ENCODE peak calls at places on chromosomes 5 and 9, in five cellular contexts. One of them, this sample, is unnamed.

GRCh38 chr5:75052461-75053285 is at the start of gene GCNT4:
- DNase-seq in pancreas: peak; percentile 44
- DNase-seq in neural crest cell: peak; percentile 48
- DNase-seq in heart right ventricle: peak; percentile 48
- DNase-seq in MCF 10A: peak; percentile 53
- DNase-seq in this sample: peak; percentile 28

GRCh38 chr9:36748322-36748899 is 175.7 kb downstream of the MELK start:
- DNase-seq in pancreas: no peak
- DNase-seq in neural crest cell: peak; percentile 70
- DNase-seq in heart right ventricle: peak; percentile 29
- DNase-seq in MCF 10A: peak; percentile 54
- DNase-seq in this sample: peak; percentile 37

GRCh38 chr9:127033784-127034183 is 88.7 kb downstream of the ANGPTL2 start:
- DNase-seq in pancreas: no peak
- DNase-seq in neural crest cell: no peak
- DNase-seq in heart right ventricle: no peak
- DNase-seq in MCF 10A: no peak
- DNase-seq in this sample: peak; percentile 10

GRCh38 chr9:74777136-74777879 is 110.4 kb downstream of the TRPM6 start:
- DNase-seq in pancreas: peak; percentile 16
- DNase-seq in neural crest cell: peak; percentile 73
- DNase-seq in heart right ventricle: peak; percentile 48
- DNase-seq in MCF 10A: peak; percentile 69
- DNase-seq in this sample: peak; percentile 54

GRCh38 chr5:56429110-56429561 is 196.0 kb upstream of the ANKRD55 start:
- DNase-seq in pancreas: no peak
- DNase-seq in neural crest cell: no peak
- DNase-seq in heart right ventricle: peak; percentile 50
- DNase-seq in MCF 10A: no peak
- DNase-seq in this sample: no peak

GRCh38 chr9:105881654-105882349 is 187.5 kb downstream of the TMEM38B start:
- DNase-seq in pancreas: peak; percentile 11
- DNase-seq in neural crest cell: peak; percentile 72
- DNase-seq in heart right ventricle: peak; percentile 44
- DNase-seq in MCF 10A: peak; percentile 74
- DNase-seq in this sample: peak; percentile 11

GRCh38 chr5:1763548-1763911 is 36.1 kb downstream of the MRPL36 start:
- DNase-seq in pancreas: peak; percentile 27
- DNase-seq in neural crest cell: peak; percentile 53
- DNase-seq in heart right ventricle: peak; percentile 35
- DNase-seq in MCF 10A: peak; percentile 71
- DNase-seq in this sample: peak; percentile 67

GRCh38 chr5:42689391-42689790 is 67.2 kb upstream of the CCDC152 start:
- DNase-seq in pancreas: no peak
- DNase-seq in neural crest cell: no peak
- DNase-seq in heart right ventricle: no peak
- DNase-seq in MCF 10A: peak; percentile 20
- DNase-seq in this sample: no peak

GRCh38 chr9:137975936-137976565 is 98.5 kb downstream of the CACNA1B start:
- DNase-seq in pancreas: no peak
- DNase-seq in neural crest cell: no peak
- DNase-seq in heart right ventricle: no peak
- DNase-seq in MCF 10A: no peak
- DNase-seq in this sample: no peak

GRCh38 chr5:72378636-72379289 is 58.6 kb downstream of the PTCD2 start:
- DNase-seq in pancreas: no peak
- DNase-seq in neural crest cell: no peak
- DNase-seq in heart right ventricle: no peak
- DNase-seq in MCF 10A: peak; percentile 98
- DNase-seq in this sample: peak; percentile 81

GRCh38 chr5:164009628-164010027 is 504.2 kb downstream of the MAT2B start:
- DNase-seq in pancreas: no peak
- DNase-seq in neural crest cell: no peak
- DNase-seq in heart right ventricle: no peak
- DNase-seq in MCF 10A: no peak
- DNase-seq in this sample: no peak

GRCh38 chr5:35736280-35736679 is 118.6 kb downstream of the SPEF2 start:
- DNase-seq in pancreas: no peak
- DNase-seq in neural crest cell: no peak
- DNase-seq in heart right ventricle: no peak
- DNase-seq in MCF 10A: no peak
- DNase-seq in this sample: no peak

GRCh38 chr9:20941177-20941690 is 90.2 kb downstream of the HACD4 start:
- DNase-seq in pancreas: peak; percentile 29
- DNase-seq in neural crest cell: peak; percentile 39
- DNase-seq in heart right ventricle: peak; percentile 13
- DNase-seq in MCF 10A: peak; percentile 61
- DNase-seq in this sample: peak; percentile 54

GRCh38 chr5:84724683-84725082 is 340.0 kb upstream of the EDIL3 start:
- DNase-seq in pancreas: no peak
- DNase-seq in neural crest cell: no peak
- DNase-seq in heart right ventricle: no peak
- DNase-seq in MCF 10A: peak; percentile 35
- DNase-seq in this sample: no peak

GRCh38 chr5:113474100-113474700 is 14.1 kb downstream of the MCC start:
- DNase-seq in pancreas: no peak
- DNase-seq in neural crest cell: no peak
- DNase-seq in heart right ventricle: no peak
- DNase-seq in MCF 10A: no peak
- DNase-seq in this sample: no peak

GRCh38 chr5:149002053-149002452 is 60.8 kb downstream of the SH3TC2 start:
- DNase-seq in pancreas: peak; percentile 6
- DNase-seq in neural crest cell: no peak
- DNase-seq in heart right ventricle: no peak
- DNase-seq in MCF 10A: peak; percentile 94
- DNase-seq in this sample: peak; percentile 98

GRCh38 chr5:167030500-167031120 is 1260.8 kb upstream of the WWC1 start:
- DNase-seq in pancreas: no peak
- DNase-seq in neural crest cell: peak; percentile 14
- DNase-seq in heart right ventricle: no peak
- DNase-seq in MCF 10A: peak; percentile 55
- DNase-seq in this sample: no peak

GRCh38 chr5:169064093-169064492 is 236.8 kb downstream of the SLIT3 start:
- DNase-seq in pancreas: no peak
- DNase-seq in neural crest cell: no peak
- DNase-seq in heart right ventricle: no peak
- DNase-seq in MCF 10A: no peak
- DNase-seq in this sample: no peak

GRCh38 chr9:126704157-126704941 is 90.6 kb downstream of the LMX1B start:
- DNase-seq in pancreas: no peak
- DNase-seq in neural crest cell: no peak
- DNase-seq in heart right ventricle: no peak
- DNase-seq in MCF 10A: peak; percentile 79
- DNase-seq in this sample: peak; percentile 45

GRCh38 chr5:138606378-138606777 is 31.2 kb upstream of the HSPA9 start:
- DNase-seq in pancreas: no peak
- DNase-seq in neural crest cell: peak; percentile 32
- DNase-seq in heart right ventricle: no peak
- DNase-seq in MCF 10A: no peak
- DNase-seq in this sample: no peak

GRCh38 chr5:138610468-138611294 is 35.5 kb upstream of the HSPA9 start:
- DNase-seq in pancreas: no peak
- DNase-seq in neural crest cell: peak; percentile 25
- DNase-seq in heart right ventricle: no peak
- DNase-seq in MCF 10A: no peak
- DNase-seq in this sample: no peak

GRCh38 chr5:138616508-138616907 is 41.3 kb upstream of the HSPA9 start:
- DNase-seq in pancreas: no peak
- DNase-seq in neural crest cell: no peak
- DNase-seq in heart right ventricle: no peak
- DNase-seq in MCF 10A: no peak
- DNase-seq in this sample: no peak

GRCh38 chr5:138615461-138615860 is 40.3 kb upstream of the HSPA9 start:
- DNase-seq in pancreas: no peak
- DNase-seq in neural crest cell: no peak
- DNase-seq in heart right ventricle: no peak
- DNase-seq in MCF 10A: no peak
- DNase-seq in this sample: no peak

DNA sequence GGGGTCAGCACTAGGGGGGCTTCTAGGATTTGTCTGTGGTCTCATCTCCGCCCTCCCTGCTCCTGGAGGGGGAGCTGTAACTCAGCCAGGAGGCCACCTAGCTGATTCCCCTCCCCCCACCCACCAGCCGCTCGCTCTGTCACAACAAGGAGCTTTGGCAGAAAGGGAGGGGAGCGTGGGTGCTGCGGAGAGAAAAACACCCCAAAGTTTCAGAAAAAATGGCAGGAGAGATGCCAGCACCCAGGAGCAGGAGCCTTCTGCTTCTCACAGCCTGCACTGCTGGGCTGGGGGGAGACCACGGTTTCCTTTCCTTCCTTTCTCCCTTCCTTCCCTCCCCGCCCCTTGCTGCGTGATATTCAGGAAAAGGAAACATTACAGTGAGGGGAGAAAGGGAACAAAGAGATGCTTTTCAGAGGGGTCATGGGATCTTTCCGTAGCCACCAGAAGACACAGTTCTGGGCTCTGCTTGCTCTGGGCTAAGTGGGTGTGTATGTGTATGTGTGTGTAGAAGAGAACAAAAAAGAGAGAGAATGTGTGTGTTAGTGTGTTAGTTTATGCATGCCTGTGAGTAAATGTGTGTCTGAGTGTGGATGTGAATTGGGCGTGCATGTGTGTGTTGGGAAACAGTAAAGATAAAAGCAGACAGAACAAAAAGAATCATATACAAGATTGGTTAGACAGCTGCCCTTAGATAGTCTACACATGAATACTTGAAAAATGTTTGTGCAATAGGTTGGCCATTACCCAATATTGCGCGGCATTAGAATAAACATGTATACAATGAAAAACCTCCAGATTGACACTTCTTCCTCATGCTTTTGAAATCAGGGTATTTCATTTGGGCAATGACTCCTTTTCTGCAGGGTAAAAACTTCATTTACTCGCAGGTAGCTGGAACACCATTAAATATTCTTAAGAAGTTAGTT is 36.4 kb upstream of the HSPA9 start:
- DNase-seq in pancreas: no peak
- DNase-seq in neural crest cell: peak; percentile 41
- DNase-seq in heart right ventricle: no peak
- DNase-seq in MCF 10A: peak; percentile 77
- DNase-seq in this sample: no peak
- TF ChIP-seq CTCF in pancreas: no peak
- TF ChIP-seq CTCF in neural crest cell: no peak
- TF ChIP-seq CTCF in heart right ventricle: no peak
- TF ChIP-seq CTCF in MCF 10A: no peak
- TF ChIP-seq CTCF in this sample: no peak

GRCh38 chr5:17190799-17191391 is 26.5 kb upstream of the BASP1 start:
- DNase-seq in pancreas: no peak
- DNase-seq in neural crest cell: no peak
- DNase-seq in heart right ventricle: no peak
- DNase-seq in MCF 10A: no peak
- DNase-seq in this sample: peak; percentile 60
- TF ChIP-seq CTCF in pancreas: no peak
- TF ChIP-seq CTCF in neural crest cell: peak; percentile 7
- TF ChIP-seq CTCF in heart right ventricle: no peak
- TF ChIP-seq CTCF in MCF 10A: no peak
- TF ChIP-seq CTCF in this sample: peak; percentile 24

GRCh38 chr5:9851458-9851857 is 221.3 kb upstream of the TAS2R1 start:
- DNase-seq in pancreas: no peak
- DNase-seq in neural crest cell: no peak
- DNase-seq in heart right ventricle: no peak
- DNase-seq in MCF 10A: peak; percentile 57
- DNase-seq in this sample: peak; percentile 95
- TF ChIP-seq CTCF in pancreas: no peak
- TF ChIP-seq CTCF in neural crest cell: peak; percentile 18
- TF ChIP-seq CTCF in heart right ventricle: no peak
- TF ChIP-seq CTCF in MCF 10A: peak; percentile 6
- TF ChIP-seq CTCF in this sample: peak; percentile 81

GRCh38 chr5:171616002-171616780 is 169.4 kb upstream of the SMIM23 start:
- DNase-seq in pancreas: no peak
- DNase-seq in neural crest cell: no peak
- DNase-seq in heart right ventricle: no peak
- DNase-seq in MCF 10A: no peak
- DNase-seq in this sample: no peak
- TF ChIP-seq CTCF in pancreas: no peak
- TF ChIP-seq CTCF in neural crest cell: no peak
- TF ChIP-seq CTCF in heart right ventricle: no peak
- TF ChIP-seq CTCF in MCF 10A: no peak
- TF ChIP-seq CTCF in this sample: no peak

DNA sequence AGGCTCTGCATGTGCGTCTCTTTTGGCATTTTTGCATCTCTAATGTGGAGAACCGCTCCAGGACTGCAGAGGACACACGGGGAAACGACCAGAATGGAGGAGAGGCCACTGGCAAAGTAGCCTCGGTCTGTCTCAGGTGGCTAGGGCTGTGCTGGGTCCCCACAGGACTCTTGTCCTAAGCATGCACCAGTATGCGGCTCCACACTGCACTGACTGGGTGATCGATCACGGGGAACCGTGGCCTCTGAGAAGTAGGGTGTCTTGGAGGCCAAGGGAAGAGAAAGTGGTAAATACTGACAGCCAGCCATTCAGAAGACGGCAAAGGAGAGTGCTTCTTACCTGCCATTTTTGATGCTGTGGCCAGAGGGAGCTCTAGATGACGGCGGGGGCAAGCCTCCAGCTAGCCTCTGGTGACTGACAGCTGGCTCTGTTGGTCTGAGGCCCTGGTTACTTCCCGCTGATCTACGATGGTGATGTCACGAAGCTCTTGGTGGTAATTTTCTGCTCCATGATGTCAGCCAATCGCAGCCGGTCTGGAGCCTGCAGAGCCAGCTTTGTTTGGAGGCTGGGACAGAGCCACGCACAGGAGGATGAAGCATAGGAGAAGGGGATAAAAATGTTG is 40.4 kb upstream of the GADD45G start:
- DNase-seq in pancreas: no peak
- DNase-seq in neural crest cell: no peak
- DNase-seq in heart right ventricle: no peak
- DNase-seq in MCF 10A: peak; percentile 18
- DNase-seq in this sample: no peak
- TF ChIP-seq CTCF in pancreas: no peak
- TF ChIP-seq CTCF in neural crest cell: peak; percentile 39
- TF ChIP-seq CTCF in heart right ventricle: no peak
- TF ChIP-seq CTCF in MCF 10A: no peak
- TF ChIP-seq CTCF in this sample: no peak

This sample was measured in HFFc6.